ENCODE peak calls at places on chromosomes 4 and X, in seven cellular contexts. R is tibial artery, D is fibroblast of lung, O is ascending aorta, V is glutamatergic neuron, P is adrenal gland, Z is OCI-LY7. Y is an unnamed sample.

GRCh38 chr4:650951-651883 is 22.9 kb downstream of the ATP5ME start:
- DNase-seq in R (no peak), D (no peak), O (no peak), V (no peak), P (no peak), Z (no peak), Y (no peak)

GRCh38 chr4:40214661-40215418 is 18.0 kb downstream of the RHOH start:
- DNase-seq in R (no peak), D (no peak), O (no peak), V (no peak), P (no peak), Z (no peak), Y (no peak)

GRCh38 chr4:152454398-152455011 is 81.4 kb downstream of the FBXW7 start:
- DNase-seq in R (no peak), D (peak), O (no peak), V (no peak), P (no peak), Z (peak), Y (no peak)

GRCh38 chr4:89064848-89065247 is 7.9 kb upstream of the FAM13A start:
- DNase-seq in R (no peak), D (no peak), O (no peak), V (no peak), P (no peak), Z (no peak), Y (no peak)

GRCh38 chrX:24777660-24778059 is 83.9 kb downstream of the POLA1 start:
- DNase-seq in R (no peak), D (no peak), O (no peak), V (no peak), P (no peak), Z (peak), Y (no peak)

GRCh38 chr4:175584172-175584571 is 227.9 kb downstream of the GPM6A start:
- DNase-seq in R (no peak), D (no peak), O (no peak), V (no peak), P (no peak), Z (no peak), Y (no peak)

GRCh38 chr4:152942346-152942745 is 6.2 kb downstream of the FHDC1 start:
- DNase-seq in R (no peak), D (no peak), O (no peak), V (no peak), P (no peak), Z (no peak), Y (no peak)

GRCh38 chrX:40040686-40041461 is 56.9 kb downstream of the BCOR start:
- DNase-seq in R (no peak), D (no peak), O (no peak), V (no peak), P (no peak), Z (no peak), Y (no peak)

GRCh38 chr4:162056947-162057346 is 106.9 kb downstream of the FSTL5 start:
- DNase-seq in R (no peak), D (no peak), O (no peak), V (peak), P (no peak), Z (no peak), Y (no peak)

GRCh38 chr4:153204247-153205027 is at the start of gene TRIM2:
- DNase-seq in R (peak), D (peak), O (no peak), V (no peak), P (peak), Z (no peak), Y (no peak)

GRCh38 chr4:83074086-83074704 is 39.2 kb downstream of the COPS4 start:
- DNase-seq in R (no peak), D (peak), O (no peak), V (no peak), P (peak), Z (peak), Y (peak)

GRCh38 chr4:153645183-153645582 is 38.9 kb upstream of the TLR2 start:
- DNase-seq in R (no peak), D (no peak), O (no peak), V (no peak), P (no peak), Z (no peak), Y (no peak)

GRCh38 chr4:83917572-83917971 is 381.7 kb downstream of the GPAT3 start:
- DNase-seq in R (no peak), D (no peak), O (no peak), V (no peak), P (no peak), Z (peak), Y (no peak)

GRCh38 chr4:966266-967112 is 6.9 kb downstream of the DGKQ start:
- DNase-seq in R (no peak), D (no peak), O (no peak), V (no peak), P (no peak), Z (no peak), Y (no peak)

GRCh38 chr4:32192363-32192762 is 1472.2 kb downstream of the PCDH7 start:
- DNase-seq in R (no peak), D (no peak), O (no peak), V (no peak), P (no peak), Z (no peak), Y (no peak)

GRCh38 chr4:78552398-78553396 is 1.1 kb downstream of the ANXA3 start:
- DNase-seq in R (no peak), D (no peak), O (no peak), V (no peak), P (no peak), Z (no peak), Y (no peak)

GRCh38 chr4:160347197-160347596 is 1244.3 kb downstream of the RAPGEF2 start:
- DNase-seq in R (no peak), D (no peak), O (no peak), V (no peak), P (no peak), Z (no peak), Y (no peak)

GRCh38 chr4:128349921-128350320 is 62.3 kb upstream of the PGRMC2 start:
- DNase-seq in R (no peak), D (peak), O (no peak), V (no peak), P (no peak), Z (no peak), Y (peak)

GRCh38 chr4:14234330-14234729 is 606.8 kb upstream of the BOD1L1 start:
- DNase-seq in R (no peak), D (peak), O (no peak), V (no peak), P (no peak), Z (no peak), Y (no peak)

GRCh38 chrX:26138043-26138442 is at the start of gene MAGEB18:
- DNase-seq in R (no peak), D (no peak), O (no peak), V (no peak), P (no peak), Z (no peak), Y (no peak)

GRCh38 chrX:69505772-69506616 is 1.9 kb downstream of the NALF2 start:
- DNase-seq in R (no peak), D (no peak), O (no peak), V (peak), P (no peak), Z (peak), Y (no peak)

GRCh38 chrX:15820106-15821073 is 30.1 kb downstream of the ZRSR2 start:
- DNase-seq in R (no peak), D (peak), O (no peak), V (no peak), P (no peak), Z (no peak), Y (no peak)

GRCh38 chrX:110600745-110601310 is 194.8 kb downstream of the CHRDL1 start:
- DNase-seq in R (no peak), D (no peak), O (no peak), V (peak), P (no peak), Z (no peak), Y (no peak)

GRCh38 chrX:48958635-48959094 is 1.3 kb upstream of the OTUD5 start:
- DNase-seq in R (peak), D (peak), O (no peak), V (peak), P (peak), Z (no peak), Y (peak)

GRCh38 chrX:15848576-15848975 is 6.0 kb downstream of the AP1S2 start:
- DNase-seq in R (no peak), D (no peak), O (no peak), V (no peak), P (no peak), Z (no peak), Y (peak)

GRCh38 chrX:123361371-123361770 is 177.3 kb downstream of the GRIA3 start:
- DNase-seq in R (no peak), D (no peak), O (no peak), V (no peak), P (no peak), Z (no peak), Y (no peak)

GRCh38 chr4:64718091-64718490 is 308.8 kb upstream of the TECRL start:
- DNase-seq in R (no peak), D (no peak), O (no peak), V (no peak), P (no peak), Z (no peak), Y (no peak)

GRCh38 chrX:153924149-153924861 is 1.8 kb downstream of the ARHGAP4 start:
- DNase-seq in R (peak), D (peak), O (no peak), V (no peak), P (peak), Z (peak), Y (no peak)

GRCh38 chr4:38837334-38837733 is 19.3 kb downstream of the TLR6 start:
- DNase-seq in R (no peak), D (no peak), O (no peak), V (no peak), P (no peak), Z (no peak), Y (no peak)

GRCh38 chr4:167779280-167779679 is 313.1 kb upstream of the ANXA10 start:
- DNase-seq in R (no peak), D (peak), O (no peak), V (no peak), P (no peak), Z (no peak), Y (no peak)

GRCh38 chrX:140764401-140764919 is 54.9 kb downstream of the LINC00632 start:
- DNase-seq in R (peak), D (peak), O (no peak), V (peak), P (peak), Z (no peak), Y (peak)

GRCh38 chr4:25888781-25889180 is 25.2 kb upstream of the SMIM20 start:
- DNase-seq in R (no peak), D (no peak), O (no peak), V (no peak), P (no peak), Z (no peak), Y (no peak)

GRCh38 chr4:88755454-88755853 is 57.8 kb upstream of the NAP1L5 start:
- DNase-seq in R (no peak), D (no peak), O (no peak), V (no peak), P (no peak), Z (no peak), Y (no peak)

DNA sequence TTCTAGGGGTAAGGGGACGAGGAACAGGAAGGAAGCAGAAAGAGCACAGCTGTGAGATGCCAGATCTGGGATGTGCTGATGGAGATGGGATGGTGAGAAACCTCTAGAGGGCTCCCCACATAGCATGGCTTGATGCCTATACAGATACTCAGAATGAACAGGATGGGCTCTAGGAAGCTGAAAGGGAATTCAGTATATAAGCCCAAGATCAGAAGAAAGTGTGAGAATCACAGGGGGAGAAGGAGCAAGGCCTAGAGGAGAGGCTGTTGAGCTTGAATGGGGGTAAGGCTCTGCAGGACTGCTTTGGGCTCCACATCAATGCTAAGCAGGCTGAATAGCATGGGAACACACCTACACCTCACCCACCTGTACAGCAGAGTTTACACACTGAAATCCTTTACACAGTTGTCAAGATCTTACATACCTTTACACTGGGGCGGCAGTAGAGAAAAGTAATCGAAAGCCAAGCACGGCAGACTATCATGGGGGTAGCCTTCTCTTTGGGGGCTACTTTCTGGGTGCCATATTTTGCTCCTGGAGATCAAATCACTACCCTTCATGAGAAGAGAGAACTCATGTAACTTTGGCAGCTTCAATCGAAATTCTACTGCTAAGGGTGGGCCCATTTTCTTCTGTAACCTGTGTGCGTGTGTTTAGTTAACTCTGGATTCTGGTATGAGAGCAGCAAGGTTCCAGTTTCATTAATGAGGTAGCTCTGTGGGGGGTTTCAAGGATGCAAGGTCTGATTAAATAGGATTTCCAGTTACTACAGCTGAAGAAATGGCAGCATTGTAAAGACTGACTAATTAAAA is 30.6 kb downstream of the HOPX start:
- DNase-seq in R (no peak), D (no peak), O (no peak), V (no peak), P (no peak), Z (no peak), Y (no peak)
- TF ChIP-seq CTCF in R (no peak), D (no peak), O (no peak), V (no peak), P (no peak), Z (peak), Y (no peak)

DNA sequence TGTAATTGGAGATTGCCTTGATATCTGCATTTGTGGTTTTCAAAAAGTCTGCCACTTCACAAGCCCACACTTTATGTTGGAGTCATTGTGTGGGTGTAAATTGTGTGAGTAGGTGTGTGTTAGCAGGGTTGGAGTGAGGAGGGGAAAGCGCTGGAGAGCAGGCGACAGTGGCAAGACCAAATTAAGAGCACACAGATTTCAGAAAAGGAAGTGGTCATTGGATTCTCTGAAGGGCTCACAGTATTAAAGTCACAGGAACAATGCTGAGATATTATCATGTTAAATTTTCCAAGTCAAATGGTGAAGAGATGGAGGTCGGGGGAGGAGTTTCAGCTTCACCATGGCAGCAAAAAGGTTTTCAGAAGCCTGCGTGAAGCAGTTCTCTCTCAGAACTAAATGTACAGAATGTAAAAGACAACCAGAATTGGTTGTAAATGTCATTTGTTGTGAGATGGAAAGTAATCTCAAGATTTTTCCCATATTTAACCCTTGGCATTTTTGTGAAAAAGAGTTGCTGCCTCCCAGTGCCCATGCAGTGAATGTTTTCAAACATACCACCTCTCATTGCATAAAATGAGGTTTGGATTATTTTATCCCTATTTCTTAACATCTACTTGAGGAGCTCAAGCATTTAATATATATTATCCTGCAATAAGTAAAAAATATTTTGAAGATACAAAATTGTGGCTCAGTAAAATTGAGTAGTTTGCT is 265.9 kb downstream of the ZNF674 start:
- DNase-seq in R (no peak), D (peak), O (no peak), V (no peak), P (no peak), Z (no peak), Y (no peak)
- TF ChIP-seq CTCF in R (no peak), D (no peak), O (no peak), V (no peak), P (no peak), Z (no peak), Y (peak)

DNA sequence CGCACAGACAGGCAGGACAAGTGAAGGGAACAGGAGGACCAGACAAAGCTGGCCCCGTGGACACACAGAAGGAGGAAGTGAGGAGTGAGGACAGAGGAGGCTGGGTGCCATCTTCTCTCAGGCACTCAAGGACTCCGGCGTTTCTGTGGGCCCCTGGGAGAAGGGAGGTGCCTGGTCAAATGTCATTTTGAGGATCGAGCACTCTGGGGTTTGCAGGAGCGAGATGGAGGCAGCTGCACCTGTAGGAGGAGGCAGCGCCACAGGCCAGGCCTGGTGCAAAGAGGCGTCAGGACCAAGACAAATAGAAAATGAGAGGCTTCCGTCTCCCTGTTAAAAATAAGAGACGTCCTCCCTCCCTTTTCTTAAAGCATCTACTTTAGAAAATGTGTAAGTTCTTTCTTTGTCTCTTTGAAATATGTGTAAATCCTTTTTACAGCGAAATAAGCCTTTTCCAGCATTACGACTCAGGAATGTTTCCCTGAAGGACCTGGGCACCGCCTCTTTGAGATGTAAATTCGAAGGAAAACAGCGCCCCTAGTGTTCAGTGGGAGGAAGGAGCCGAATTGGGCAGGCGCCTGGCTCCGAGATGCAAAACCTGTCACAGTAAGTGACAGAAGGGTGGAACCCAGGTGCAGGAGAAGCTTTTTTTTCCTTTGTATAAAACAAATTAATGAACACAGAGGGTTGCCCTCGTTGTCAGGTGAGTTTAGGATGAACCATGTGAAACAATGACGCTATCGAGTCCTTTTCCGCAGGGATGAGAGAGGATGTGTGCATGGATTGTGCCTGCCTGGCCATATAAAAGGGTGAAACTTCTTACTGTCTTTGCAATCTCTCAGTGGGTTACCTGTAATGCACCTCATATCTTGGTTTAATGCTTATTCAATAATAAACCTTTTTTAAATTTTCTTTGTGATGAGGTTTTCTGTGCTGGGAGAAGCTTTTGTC is 1.4 kb upstream of the C4orf50 start:
- DNase-seq in R (no peak), D (peak), O (no peak), V (peak), P (peak), Z (peak), Y (no peak)
- TF ChIP-seq CTCF in R (peak), D (peak), O (peak), V (peak), P (peak), Z (peak), Y (peak)

GRCh38 chr4:7167706-7168105 is 24.6 kb upstream of the SORCS2 start:
- DNase-seq in R (no peak), D (no peak), O (no peak), V (no peak), P (no peak), Z (no peak), Y (no peak)
- TF ChIP-seq CTCF in R (no peak), D (no peak), O (no peak), V (no peak), P (no peak), Z (no peak), Y (no peak)

GRCh38 chr4:155692361-155692760 is 25.7 kb downstream of the GUCY1A1 start:
- DNase-seq in R (no peak), D (no peak), O (no peak), V (no peak), P (no peak), Z (no peak), Y (no peak)

GRCh38 chr4:155687380-155687982 is 20.8 kb downstream of the GUCY1A1 start:
- DNase-seq in R (no peak), D (no peak), O (no peak), V (no peak), P (no peak), Z (no peak), Y (no peak)

GRCh38 chr4:155692990-155693659 is 26.5 kb downstream of the GUCY1A1 start:
- DNase-seq in R (no peak), D (no peak), O (no peak), V (no peak), P (no peak), Z (no peak), Y (no peak)

GRCh38 chr4:155688211-155688610 is 21.6 kb downstream of the GUCY1A1 start:
- DNase-seq in R (no peak), D (no peak), O (no peak), V (no peak), P (no peak), Z (no peak), Y (no peak)

DNA sequence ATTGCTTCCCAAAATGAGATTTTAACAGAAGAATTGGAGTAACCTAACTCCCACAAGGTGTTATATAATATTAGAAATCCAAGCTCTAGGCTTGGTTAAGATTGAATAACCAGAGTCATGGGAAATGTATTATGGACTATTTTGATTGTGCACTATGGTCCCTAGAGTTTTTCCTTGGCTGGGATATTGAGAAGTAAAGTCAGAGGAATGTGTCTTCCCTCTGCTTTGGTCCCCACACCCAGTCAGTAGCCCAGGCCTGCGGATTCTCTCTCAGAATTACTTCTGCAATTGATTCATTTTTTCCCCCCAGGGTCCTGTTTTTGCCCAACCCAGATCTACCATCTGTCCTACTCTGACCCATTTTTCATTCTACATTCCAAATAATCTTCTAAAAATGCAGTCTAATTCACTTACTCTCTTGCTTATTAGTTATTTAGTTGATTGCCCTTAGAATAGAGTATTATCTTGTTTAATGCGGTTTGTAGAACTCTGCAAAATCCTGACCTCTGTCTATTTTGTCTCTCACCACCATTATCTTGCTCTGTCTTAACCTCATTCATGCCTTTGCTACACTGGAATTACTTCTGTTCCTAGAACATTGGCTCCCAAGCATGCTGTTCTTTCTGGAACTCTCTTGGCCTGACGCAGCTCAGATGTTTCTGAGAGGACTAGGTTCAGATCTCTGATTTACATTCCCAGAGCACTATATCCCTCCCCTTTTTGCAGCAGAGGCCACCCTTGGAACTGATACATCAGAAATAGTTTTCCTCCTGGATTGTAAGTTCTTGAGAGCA is 23.6 kb downstream of the GUCY1A1 start:
- DNase-seq in R (no peak), D (no peak), O (no peak), V (no peak), P (no peak), Z (no peak), Y (no peak)
- TF ChIP-seq CTCF in R (no peak), D (no peak), O (no peak), V (no peak), P (no peak), Z (no peak), Y (no peak)

Y was measured in AG09319.